ENCODE peak calls at places on chromosomes 5 and 9, in four cellular contexts. One of them, this sample, is unnamed.
A peak's percentile ranks its signal among the peaks of the same experiment; 100 is the strongest.

GRCh38 chr9:93133641-93134017 is 422 bp downstream of the NINJ1 start:
- DNase-seq in astrocyte: peak; percentile 85
- DNase-seq in GM12865: peak; percentile 74
- DNase-seq in astrocyte of the cerebellum: peak; percentile 72
- DNase-seq in this sample: peak; percentile 60

GRCh38 chr9:100505564-100506159 is 32.7 kb downstream of the TMEFF1 start:
- DNase-seq in astrocyte: peak; percentile 49
- DNase-seq in GM12865: peak; percentile 73
- DNase-seq in astrocyte of the cerebellum: no peak
- DNase-seq in this sample: no peak

GRCh38 chr5:139686356-139686918 is 38.3 kb downstream of the CXXC5 start:
- DNase-seq in astrocyte: no peak
- DNase-seq in GM12865: no peak
- DNase-seq in astrocyte of the cerebellum: no peak
- DNase-seq in this sample: no peak

GRCh38 chr5:57724836-57725235 is 242.2 kb upstream of the ACTBL2 start:
- DNase-seq in astrocyte: peak; percentile 66
- DNase-seq in GM12865: no peak
- DNase-seq in astrocyte of the cerebellum: no peak
- DNase-seq in this sample: no peak

GRCh38 chr9:21684831-21685362 is 117.5 kb upstream of the MTAP start:
- DNase-seq in astrocyte: peak; percentile 100
- DNase-seq in GM12865: no peak
- DNase-seq in astrocyte of the cerebellum: peak; percentile 92
- DNase-seq in this sample: no peak

GRCh38 chr9:93586290-93587057 is 10.1 kb downstream of the PHF2 start:
- DNase-seq in astrocyte: no peak
- DNase-seq in GM12865: no peak
- DNase-seq in astrocyte of the cerebellum: no peak
- DNase-seq in this sample: no peak

GRCh38 chr9:107336718-107337360 is 53.8 kb downstream of the RAD23B start:
- DNase-seq in astrocyte: peak; percentile 68
- DNase-seq in GM12865: no peak
- DNase-seq in astrocyte of the cerebellum: peak; percentile 38
- DNase-seq in this sample: peak; percentile 30

GRCh38 chr9:72633966-72634365 is 112.6 kb downstream of the TMC1 start:
- DNase-seq in astrocyte: peak; percentile 75
- DNase-seq in GM12865: peak; percentile 37
- DNase-seq in astrocyte of the cerebellum: no peak
- DNase-seq in this sample: no peak

GRCh38 chr5:120788481-120788880 is 324.4 kb downstream of the PRR16 start:
- DNase-seq in astrocyte: no peak
- DNase-seq in GM12865: no peak
- DNase-seq in astrocyte of the cerebellum: no peak
- DNase-seq in this sample: no peak

GRCh38 chr9:36987891-36988290 is 46.2 kb downstream of the PAX5 start:
- DNase-seq in astrocyte: peak; percentile 15
- DNase-seq in GM12865: peak; percentile 76
- DNase-seq in astrocyte of the cerebellum: no peak
- DNase-seq in this sample: no peak

GRCh38 chr9:35852876-35853865 is 17.0 kb downstream of the OR13J1 start:
- DNase-seq in astrocyte: no peak
- DNase-seq in GM12865: no peak
- DNase-seq in astrocyte of the cerebellum: no peak
- DNase-seq in this sample: no peak

GRCh38 chr5:68502531-68502930 is 287.0 kb downstream of the PIK3R1 start:
- DNase-seq in astrocyte: no peak
- DNase-seq in GM12865: no peak
- DNase-seq in astrocyte of the cerebellum: no peak
- DNase-seq in this sample: no peak

GRCh38 chr9:136109351-136110081 is 9.2 kb downstream of the TMEM250 start:
- DNase-seq in astrocyte: peak; percentile 74
- DNase-seq in GM12865: peak; percentile 96
- DNase-seq in astrocyte of the cerebellum: peak; percentile 44
- DNase-seq in this sample: peak; percentile 79
- TF ChIP-seq CTCF in astrocyte: no peak
- TF ChIP-seq CTCF in GM12865: no peak
- TF ChIP-seq CTCF in astrocyte of the cerebellum: peak; percentile 3
- TF ChIP-seq CTCF in this sample: peak; percentile 6

GRCh38 chr5:1967716-1968115 is 85.0 kb upstream of the IRX4 start:
- DNase-seq in astrocyte: no peak
- DNase-seq in GM12865: no peak
- DNase-seq in astrocyte of the cerebellum: no peak
- DNase-seq in this sample: no peak

GRCh38 chr5:1965860-1966396 is 83.2 kb upstream of the IRX4 start:
- DNase-seq in astrocyte: no peak
- DNase-seq in GM12865: no peak
- DNase-seq in astrocyte of the cerebellum: no peak
- DNase-seq in this sample: no peak

GRCh38 chr5:1963358-1963757 is 80.6 kb upstream of the IRX4 start:
- DNase-seq in astrocyte: no peak
- DNase-seq in GM12865: no peak
- DNase-seq in astrocyte of the cerebellum: no peak
- DNase-seq in this sample: no peak

GRCh38 chr5:1963941-1964451 is 81.3 kb upstream of the IRX4 start:
- DNase-seq in astrocyte: no peak
- DNase-seq in GM12865: no peak
- DNase-seq in astrocyte of the cerebellum: no peak
- DNase-seq in this sample: no peak

DNA sequence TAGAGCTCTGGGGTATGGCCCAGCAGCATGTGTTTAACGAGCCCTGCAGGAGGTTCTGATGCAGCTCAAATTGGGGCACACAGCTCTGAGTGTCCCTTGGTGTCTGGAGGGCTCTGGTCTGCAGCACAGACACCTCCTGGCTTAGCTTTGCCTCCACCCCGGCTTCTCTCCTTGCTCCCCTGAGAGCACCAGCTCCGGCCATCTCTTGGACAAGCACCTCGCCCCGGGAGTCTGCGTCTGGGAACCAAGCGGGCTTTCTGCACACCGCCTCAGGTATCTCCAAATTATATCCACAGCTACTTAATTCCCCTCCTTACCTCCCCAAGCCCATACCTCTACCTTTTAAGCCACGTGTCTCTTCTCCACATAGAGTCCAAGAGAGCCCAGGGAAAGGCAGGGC is 83.7 kb upstream of the IRX4 start:
- DNase-seq in astrocyte: no peak
- DNase-seq in GM12865: no peak
- DNase-seq in astrocyte of the cerebellum: no peak
- DNase-seq in this sample: no peak
- TF ChIP-seq CTCF in astrocyte: no peak
- TF ChIP-seq CTCF in GM12865: no peak
- TF ChIP-seq CTCF in astrocyte of the cerebellum: no peak
- TF ChIP-seq CTCF in this sample: no peak

GRCh38 chr5:151231359-151231758 is 7.5 kb upstream of the CCDC69 start:
- DNase-seq in astrocyte: no peak
- DNase-seq in GM12865: no peak
- DNase-seq in astrocyte of the cerebellum: no peak
- DNase-seq in this sample: no peak

GRCh38 chr5:151237685-151238084 is 13.8 kb upstream of the CCDC69 start:
- DNase-seq in astrocyte: no peak
- DNase-seq in GM12865: no peak
- DNase-seq in astrocyte of the cerebellum: no peak
- DNase-seq in this sample: no peak

GRCh38 chr5:151233576-151234202 is 9.8 kb upstream of the CCDC69 start:
- DNase-seq in astrocyte: no peak
- DNase-seq in GM12865: peak; percentile 81
- DNase-seq in astrocyte of the cerebellum: no peak
- DNase-seq in this sample: no peak

GRCh38 chr5:151236888-151237287 is 13.0 kb upstream of the CCDC69 start:
- DNase-seq in astrocyte: no peak
- DNase-seq in GM12865: no peak
- DNase-seq in astrocyte of the cerebellum: no peak
- DNase-seq in this sample: no peak

DNA sequence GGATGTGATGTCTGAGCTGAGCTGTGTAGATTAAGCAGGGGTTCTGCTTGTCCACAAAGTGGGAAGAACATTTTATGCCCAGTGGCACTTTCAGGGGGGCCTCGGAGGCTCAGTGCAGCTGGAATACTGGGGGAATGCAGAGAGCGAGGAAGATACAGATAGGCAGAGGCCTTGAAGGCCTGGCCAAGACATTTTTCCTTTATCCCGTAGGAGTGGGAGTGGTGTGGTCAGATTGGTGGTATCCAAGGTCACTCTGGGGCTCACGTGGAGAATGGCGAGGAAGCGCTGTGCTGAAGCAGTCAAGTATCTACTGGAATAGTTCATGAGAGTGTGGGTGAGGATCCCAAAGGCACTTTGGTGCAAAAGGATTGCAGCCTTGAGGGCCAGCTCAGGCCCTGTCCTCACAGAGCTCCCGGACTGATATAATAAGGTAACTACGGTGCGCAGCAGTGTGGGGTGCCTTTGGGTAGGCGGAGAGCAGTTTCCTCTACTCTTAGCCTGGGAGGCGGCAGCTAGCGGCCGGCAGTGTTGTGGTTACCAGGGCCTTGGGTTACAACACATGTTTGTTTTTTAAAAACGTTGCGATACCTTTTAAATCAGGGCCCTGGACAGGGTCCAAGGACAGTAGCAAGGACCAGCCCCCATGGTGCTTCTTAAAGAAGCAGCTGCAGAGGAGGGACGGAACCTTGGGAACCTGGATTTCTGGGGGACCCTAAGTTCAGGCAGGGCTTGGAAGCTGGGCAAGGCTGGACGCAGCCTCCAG is 10.8 kb upstream of the CCDC69 start:
- DNase-seq in astrocyte: peak; percentile 21
- DNase-seq in GM12865: peak; percentile 89
- DNase-seq in astrocyte of the cerebellum: no peak
- DNase-seq in this sample: peak; percentile 23
- TF ChIP-seq CTCF in astrocyte: no peak
- TF ChIP-seq CTCF in GM12865: no peak
- TF ChIP-seq CTCF in astrocyte of the cerebellum: no peak
- TF ChIP-seq CTCF in this sample: no peak

GRCh38 chr9:71628247-71628646 is 140.1 kb downstream of the CEMIP2 start:
- DNase-seq in astrocyte: no peak
- DNase-seq in GM12865: no peak
- DNase-seq in astrocyte of the cerebellum: no peak
- DNase-seq in this sample: no peak
- TF ChIP-seq CTCF in astrocyte: no peak
- TF ChIP-seq CTCF in GM12865: no peak
- TF ChIP-seq CTCF in astrocyte of the cerebellum: peak; percentile 16
- TF ChIP-seq CTCF in this sample: peak; percentile 34

GRCh38 chr9:95679874-95680273 is 163.1 kb upstream of the PTCH1 start:
- DNase-seq in astrocyte: no peak
- DNase-seq in GM12865: no peak
- DNase-seq in astrocyte of the cerebellum: no peak
- DNase-seq in this sample: no peak
- TF ChIP-seq CTCF in astrocyte: no peak
- TF ChIP-seq CTCF in GM12865: no peak
- TF ChIP-seq CTCF in astrocyte of the cerebellum: no peak
- TF ChIP-seq CTCF in this sample: no peak

DNA sequence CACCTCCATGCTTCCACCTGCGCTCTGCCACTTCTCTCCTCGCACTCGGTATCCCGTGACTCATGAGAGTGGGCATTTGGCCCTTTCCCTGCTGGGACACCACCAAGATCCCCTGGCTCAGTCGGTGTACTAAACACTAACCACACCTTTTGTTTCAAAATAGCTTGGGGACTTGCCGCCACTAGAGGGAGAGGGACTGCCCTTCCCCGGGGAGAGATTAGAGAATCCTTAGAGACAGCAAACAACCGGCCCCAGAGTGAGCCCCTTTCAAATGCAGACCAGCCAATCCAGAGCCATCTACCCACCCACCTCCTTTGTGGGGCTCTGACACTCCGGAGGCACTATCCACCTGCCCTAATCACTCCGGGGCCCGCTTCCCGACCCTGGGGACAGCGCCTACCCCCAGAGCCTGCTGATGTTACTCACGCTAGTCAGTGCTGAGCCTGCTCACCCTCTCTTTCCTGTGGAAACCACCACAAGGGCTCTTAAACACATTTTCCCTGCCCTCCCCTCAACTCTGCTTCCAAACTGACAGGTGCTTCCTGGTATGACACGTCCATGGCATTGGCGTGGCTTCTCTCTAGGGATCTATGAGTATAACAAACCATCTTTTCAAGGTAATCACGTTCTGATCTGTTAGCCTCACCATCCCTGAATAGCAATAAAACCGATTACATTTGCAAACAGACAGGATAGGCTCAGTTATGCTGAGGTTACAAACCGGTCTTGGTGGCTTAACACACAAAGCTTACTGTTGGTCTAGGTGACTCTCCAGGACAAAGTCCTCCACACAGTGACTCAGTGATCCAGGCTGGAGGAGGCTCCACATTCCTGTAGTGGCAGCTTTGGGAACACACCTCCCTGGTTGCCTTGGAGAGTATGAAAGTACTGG is 180.1 kb upstream of the MVB12B start:
- DNase-seq in astrocyte: no peak
- DNase-seq in GM12865: peak; percentile 61
- DNase-seq in astrocyte of the cerebellum: no peak
- DNase-seq in this sample: no peak
- TF ChIP-seq CTCF in astrocyte: peak; percentile 14
- TF ChIP-seq CTCF in GM12865: peak; percentile 69
- TF ChIP-seq CTCF in astrocyte of the cerebellum: peak; percentile 41
- TF ChIP-seq CTCF in this sample: peak; percentile 20

DNA sequence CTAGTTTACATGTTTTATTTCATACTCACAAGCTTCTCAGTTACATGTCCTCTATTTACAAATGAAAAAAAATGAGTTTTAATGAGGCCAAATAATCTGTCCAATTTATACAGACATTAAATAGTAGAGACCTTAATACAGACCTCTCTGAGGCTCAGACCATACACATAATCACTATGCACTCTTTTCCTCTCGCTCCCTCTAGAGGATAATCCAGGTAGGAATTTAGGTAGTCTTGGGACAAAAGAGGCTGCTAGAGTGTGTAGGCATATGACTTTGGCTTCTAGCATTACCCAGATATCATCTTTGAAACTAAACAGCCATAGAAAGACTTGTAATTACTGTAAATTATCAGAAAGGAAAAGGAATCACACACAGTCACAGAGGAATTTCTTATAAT is 444.7 kb downstream of the HINT1 start:
- DNase-seq in astrocyte: peak; percentile 27
- DNase-seq in GM12865: no peak
- DNase-seq in astrocyte of the cerebellum: peak; percentile 55
- DNase-seq in this sample: peak; percentile 1
- TF ChIP-seq CTCF in astrocyte: peak; percentile 67
- TF ChIP-seq CTCF in GM12865: peak; percentile 10
- TF ChIP-seq CTCF in astrocyte of the cerebellum: peak; percentile 74
- TF ChIP-seq CTCF in this sample: peak; percentile 49

This sample was measured in AG09319.